ENCODE peak calls at places on chromosomes 5 and 9, in seven cellular contexts. I is SK-N-SH, Q is HepG2, S is HCT116, M is H1, V is K562, L is GM12878. J is an unnamed sample.

GRCh38 chr9:15882328-15882727 is 329.5 kb downstream of the CCDC171 start:
- DNase-seq in V (no peak), I (no peak), S (no peak), M (no peak), Q (no peak), L (no peak), J (no peak)

GRCh38 chr9:127534250-127534649 is 77.8 kb upstream of the STXBP1 start:
- DNase-seq in M (no peak), I (no peak), L (no peak), V (no peak), S (no peak), Q (no peak), J (no peak)

GRCh38 chr9:125513634-125514413 is 193.2 kb downstream of the MAPKAP1 start:
- DNase-seq in I (no peak), V (peak), S (no peak), Q (peak), L (peak), M (no peak), J (peak)

GRCh38 chr9:132595319-132595718 is 12.9 kb downstream of the BARHL1 start:
- DNase-seq in S (no peak), L (no peak), I (no peak), V (no peak), Q (no peak), M (no peak), J (no peak)

GRCh38 chr9:23790341-23791260 is 35.4 kb downstream of the ELAVL2 start:
- DNase-seq in V (no peak), I (no peak), M (no peak), S (no peak), L (no peak), Q (no peak), J (no peak)

GRCh38 chr9:136644593-136645342 is 17.9 kb upstream of the EGFL7 start:
- DNase-seq in M (no peak), L (no peak), I (peak), V (peak), Q (peak), S (peak), J (no peak)

GRCh38 chr9:14315754-14316573 is 2.0 kb upstream of the NFIB start:
- DNase-seq in S (no peak), L (no peak), Q (no peak), M (no peak), V (peak), I (peak), J (no peak)

GRCh38 chr5:82894754-82895153 is 182.4 kb downstream of the TMEM167A start:
- DNase-seq in V (no peak), M (no peak), I (peak), L (no peak), Q (no peak), S (no peak), J (no peak)

GRCh38 chr5:74556631-74557595 is 83.6 kb downstream of the ENC1 start:
- DNase-seq in L (no peak), V (no peak), Q (no peak), I (peak), S (no peak), M (no peak), J (peak)

GRCh38 chr9:124762633-124763032 is 8.5 kb downstream of the NR6A1 start:
- DNase-seq in Q (no peak), I (no peak), L (no peak), S (no peak), M (no peak), V (no peak), J (no peak)

GRCh38 chr9:86282979-86283535 is 719 bp upstream of the ISCA1 start:
- DNase-seq in M (no peak), L (no peak), I (no peak), S (no peak), Q (no peak), V (peak), J (no peak)

GRCh38 chr9:132531187-132531586 is 51.2 kb upstream of the BARHL1 start:
- DNase-seq in V (no peak), L (no peak), M (no peak), S (no peak), I (no peak), Q (no peak), J (no peak)

GRCh38 chr9:106590759-106591505 is 272.0 kb upstream of the ZNF462 start:
- DNase-seq in M (no peak), V (no peak), S (no peak), L (no peak), I (no peak), Q (no peak), J (no peak)

GRCh38 chr9:36486454-36486932 is 86.2 kb upstream of the MELK start:
- DNase-seq in I (no peak), L (no peak), Q (no peak), S (no peak), M (no peak), V (peak), J (peak)

GRCh38 chr9:75106856-75107255 is 18.5 kb downstream of the OSTF1 start:
- DNase-seq in L (no peak), M (no peak), S (no peak), I (no peak), Q (no peak), V (no peak), J (no peak)

GRCh38 chr5:173823721-173824567 is 64.2 kb upstream of the CPEB4 start:
- DNase-seq in I (no peak), Q (peak), S (no peak), V (no peak), L (no peak), M (peak), J (peak)

GRCh38 chr5:167853421-167853820 is 438.0 kb upstream of the WWC1 start:
- DNase-seq in L (no peak), S (no peak), I (no peak), M (no peak), Q (no peak), V (no peak), J (no peak)

GRCh38 chr5:173808079-173808808 is 79.9 kb upstream of the CPEB4 start:
- DNase-seq in Q (no peak), S (no peak), V (peak), I (no peak), L (no peak), M (no peak), J (no peak)

GRCh38 chr9:4297795-4298254 is 2.0 kb downstream of the GLIS3 start:
- DNase-seq in I (peak), L (no peak), V (peak), M (no peak), S (no peak), Q (peak), J (peak)

GRCh38 chr9:97900738-97901565 is 21.3 kb downstream of the TRMO start:
- DNase-seq in Q (peak), S (peak), V (peak), I (peak), M (no peak), L (no peak), J (no peak)

GRCh38 chr5:150642567-150642927 is 2.1 kb downstream of the SYNPO start:
- DNase-seq in V (no peak), L (no peak), S (peak), M (no peak), I (no peak), Q (peak), J (peak)
- TF ChIP-seq JUND in V (no peak), L (no peak), S (no peak), M (no peak), I (peak), Q (no peak), J (no peak)

DNA sequence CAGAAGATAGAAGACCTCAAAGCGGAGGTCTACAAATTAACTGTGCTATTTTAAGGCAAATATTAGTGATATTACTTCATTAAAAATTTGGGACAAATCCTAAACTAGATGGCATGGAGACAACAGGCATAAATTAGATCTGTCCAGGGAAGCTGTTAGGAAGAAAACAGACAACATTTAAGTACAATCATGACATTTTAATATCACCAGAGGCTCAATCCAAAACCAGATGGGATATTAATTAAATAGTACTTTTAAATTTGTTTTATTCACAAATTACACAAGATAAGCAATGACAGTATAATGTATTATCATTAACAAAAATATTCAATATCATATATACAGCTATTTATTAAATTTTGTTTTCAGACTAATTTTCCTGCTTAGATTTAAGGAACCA is 161.1 kb downstream of the AP3B1 start:
- DNase-seq in I (no peak), L (no peak), Q (no peak), M (no peak), S (no peak), V (no peak), J (no peak)
- TF ChIP-seq JUND in I (no peak), L (no peak), Q (no peak), M (no peak), S (no peak), V (no peak), J (no peak)

GRCh38 chr5:96408276-96408777 is 24.7 kb downstream of the PCSK1 start:
- DNase-seq in L (no peak), M (no peak), V (peak), I (no peak), Q (no peak), S (no peak), J (no peak)
- TF ChIP-seq JUND in L (no peak), M (no peak), V (no peak), I (no peak), Q (no peak), S (no peak), J (no peak)

DNA sequence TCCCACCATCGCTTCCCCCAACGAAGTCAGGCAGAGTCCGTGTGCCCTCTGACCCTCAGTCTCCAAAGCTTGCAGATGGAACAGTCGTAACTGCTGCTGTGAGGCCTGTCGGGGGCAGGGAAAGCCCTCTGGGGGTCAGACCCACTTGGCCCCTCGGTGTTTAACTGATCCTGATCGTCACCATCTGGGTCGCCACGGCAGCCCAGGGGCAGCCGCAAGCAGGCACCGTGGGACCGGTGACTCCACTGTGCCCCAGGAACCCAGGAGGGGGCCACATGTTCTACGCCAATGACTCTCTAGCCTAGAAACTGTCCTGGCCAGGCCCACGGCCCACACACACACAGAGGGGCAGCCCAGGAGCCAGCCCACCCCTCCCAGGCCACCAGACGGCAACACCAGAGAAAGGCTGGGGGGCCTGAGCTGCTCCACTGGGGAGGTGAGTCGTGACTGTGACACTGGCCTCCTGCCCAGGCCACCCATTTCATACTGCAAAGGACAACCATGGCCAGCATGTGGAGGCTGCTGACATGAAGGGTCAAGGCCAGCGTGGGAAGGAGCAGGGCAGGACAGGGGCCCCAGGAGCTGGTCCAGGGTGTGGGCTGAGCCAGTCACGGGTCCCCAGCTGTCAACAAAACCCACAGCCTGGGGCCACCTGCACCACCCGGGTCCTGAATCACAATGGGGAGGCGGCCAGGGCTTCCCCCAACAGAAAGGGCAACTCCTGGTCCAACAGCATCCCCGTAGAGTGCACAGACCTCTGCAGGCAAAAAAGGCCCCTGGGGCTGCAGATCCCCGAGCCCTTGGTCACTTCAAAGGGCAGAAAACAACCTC is 20.8 kb downstream of the VAV2 start:
- DNase-seq in Q (no peak), V (no peak), S (no peak), I (peak), M (no peak), L (no peak), J (no peak)
- TF ChIP-seq JUND in Q (no peak), V (no peak), S (no peak), I (no peak), M (no peak), L (no peak), J (no peak)

DNA sequence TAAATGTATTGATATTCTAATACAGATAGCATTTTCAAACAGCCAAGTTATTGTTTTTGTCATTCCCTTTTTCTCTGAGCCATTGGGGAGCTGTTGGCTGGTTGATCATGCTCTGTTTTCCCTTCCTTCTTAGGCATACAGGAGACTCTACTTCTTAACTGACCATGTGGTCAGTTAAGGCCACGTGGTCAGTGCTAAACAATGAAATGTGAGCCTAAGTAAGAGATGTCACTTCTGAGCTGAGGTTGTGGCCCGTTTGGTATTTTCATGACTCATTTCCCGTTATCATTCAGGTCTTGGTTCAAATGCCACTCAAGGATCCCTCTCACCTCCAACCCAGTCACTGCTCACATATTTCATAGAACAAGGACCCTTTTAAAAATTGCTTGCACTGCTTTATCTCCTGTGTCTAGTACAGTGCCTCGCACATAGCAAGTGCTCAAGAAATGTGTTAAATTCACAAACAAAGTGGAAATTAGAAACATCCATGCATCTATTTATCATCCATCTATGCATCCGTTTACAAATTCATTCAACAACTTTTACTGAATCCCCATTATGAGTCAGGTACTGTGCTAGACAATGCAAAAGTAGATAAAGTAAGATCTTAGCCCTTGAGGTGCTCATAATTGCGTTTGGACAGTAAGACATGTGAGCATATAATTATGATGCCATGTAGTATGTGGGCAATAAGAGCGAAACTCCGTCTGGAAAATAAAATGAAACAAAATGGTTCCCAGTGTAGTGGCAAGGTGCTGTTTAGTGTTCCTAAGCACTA is 50.7 kb downstream of the ARRDC3 start:
- DNase-seq in M (no peak), Q (peak), L (no peak), I (no peak), S (peak), V (peak), J (no peak)
- TF ChIP-seq JUND in M (peak), Q (no peak), L (no peak), I (peak), S (peak), V (peak), J (no peak)

GRCh38 chr9:128724744-128725211 is 851 bp upstream of the ZDHHC12 start:
- DNase-seq in M (peak), L (peak), V (peak), S (peak), Q (peak), I (peak), J (peak)
- TF ChIP-seq JUND in M (no peak), L (no peak), V (no peak), S (no peak), Q (no peak), I (no peak), J (no peak)

GRCh38 chr5:39151731-39152130 is 67.6 kb downstream of the FYB1 start:
- DNase-seq in M (no peak), S (no peak), I (no peak), Q (no peak), L (no peak), V (no peak), J (no peak)

GRCh38 chr5:39146831-39147540 is 72.4 kb downstream of the FYB1 start:
- DNase-seq in I (no peak), V (no peak), M (no peak), L (no peak), S (no peak), Q (no peak), J (no peak)

GRCh38 chr5:39149966-39150365 is 69.4 kb downstream of the FYB1 start:
- DNase-seq in Q (no peak), M (no peak), S (no peak), L (no peak), V (no peak), I (no peak), J (no peak)

DNA sequence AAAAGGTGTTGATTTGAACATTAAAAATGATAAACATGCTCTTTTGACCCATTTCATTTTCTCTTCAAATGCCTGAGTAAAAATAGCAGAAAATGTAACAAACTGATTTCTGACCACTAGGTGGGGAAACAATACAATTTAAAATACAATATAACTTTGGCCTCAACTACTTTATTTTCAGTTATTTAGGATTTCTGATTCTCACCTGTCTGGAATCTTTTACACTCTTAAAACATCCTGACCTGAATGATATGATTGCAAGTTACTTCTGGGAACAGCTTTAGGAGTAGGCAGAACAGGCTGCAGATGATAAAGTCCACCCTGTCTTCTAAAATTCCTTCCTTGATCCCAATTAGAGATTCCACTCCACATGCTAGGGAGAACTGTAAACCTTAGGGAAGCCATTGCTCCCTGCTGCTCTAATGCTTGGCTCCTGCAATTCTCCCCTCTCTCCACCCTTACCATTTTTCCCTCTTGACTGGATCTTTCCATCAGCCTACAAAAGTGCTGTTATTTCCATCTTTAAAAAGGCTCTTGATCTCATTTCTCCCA is 70.3 kb downstream of the FYB1 start:
- DNase-seq in I (no peak), V (no peak), M (no peak), S (peak), L (no peak), Q (peak), J (peak)
- TF ChIP-seq JUND in I (no peak), V (no peak), M (no peak), S (no peak), L (no peak), Q (no peak), J (no peak)

DNA sequence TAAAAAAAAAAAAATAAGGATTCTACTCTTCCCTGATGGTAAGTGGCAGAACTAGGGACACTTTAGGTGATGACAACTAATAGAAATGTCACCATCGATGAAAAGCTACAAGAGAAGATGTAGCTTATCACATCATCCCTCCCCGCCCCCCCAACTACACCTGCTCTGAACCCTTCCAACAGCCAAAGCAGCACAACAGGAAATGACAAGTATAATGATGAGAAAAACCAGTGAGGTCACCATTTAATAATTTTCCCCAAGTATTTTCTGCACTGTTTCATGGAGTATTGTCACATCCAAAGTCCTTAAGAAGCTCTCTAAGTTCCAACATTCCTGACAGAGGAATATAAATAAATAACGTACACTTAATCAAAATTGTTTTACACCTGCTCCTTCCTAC is 221.4 kb downstream of the EFNA5 start:
- DNase-seq in M (no peak), Q (no peak), S (no peak), L (no peak), V (no peak), I (no peak), J (no peak)
- TF ChIP-seq JUND in M (no peak), Q (no peak), S (no peak), L (no peak), V (no peak), I (no peak), J (no peak)

GRCh38 chr5:119059740-119060255 is 11.1 kb upstream of the DMXL1 start:
- DNase-seq in I (no peak), L (no peak), M (no peak), Q (no peak), S (no peak), V (peak), J (no peak)

GRCh38 chr5:119058979-119059529 is 11.8 kb upstream of the DMXL1 start:
- DNase-seq in S (no peak), Q (no peak), L (no peak), I (no peak), V (no peak), M (no peak), J (no peak)

GRCh38 chr5:119067338-119067737 is 3.5 kb upstream of the DMXL1 start:
- DNase-seq in V (no peak), Q (no peak), I (no peak), M (no peak), S (no peak), L (no peak), J (no peak)

GRCh38 chr5:119063579-119064379 is 7.1 kb upstream of the DMXL1 start:
- DNase-seq in V (no peak), L (no peak), M (no peak), Q (peak), S (no peak), I (no peak), J (peak)
- TF ChIP-seq JUND in V (no peak), L (no peak), M (no peak), Q (no peak), S (no peak), I (no peak), J (no peak)

GRCh38 chr5:68383888-68384310 is 168.3 kb downstream of the PIK3R1 start:
- DNase-seq in V (no peak), S (no peak), M (no peak), I (no peak), Q (no peak), L (no peak), J (no peak)

GRCh38 chr5:68384936-68385594 is 169.5 kb downstream of the PIK3R1 start:
- DNase-seq in Q (no peak), L (no peak), M (no peak), S (no peak), V (no peak), I (no peak), J (no peak)

GRCh38 chr5:68381060-68381459 is 165.5 kb downstream of the PIK3R1 start:
- DNase-seq in V (no peak), M (no peak), S (no peak), I (no peak), Q (no peak), L (no peak), J (no peak)

GRCh38 chr5:68381909-68382308 is 166.4 kb downstream of the PIK3R1 start:
- DNase-seq in S (no peak), Q (no peak), I (no peak), L (no peak), M (no peak), V (no peak), J (no peak)

GRCh38 chr5:68382640-68383039 is 167.1 kb downstream of the PIK3R1 start:
- DNase-seq in L (no peak), Q (no peak), S (no peak), V (no peak), M (no peak), I (no peak), J (no peak)
- TF ChIP-seq JUND in L (no peak), Q (no peak), S (no peak), V (no peak), M (no peak), I (no peak), J (no peak)

J was measured in T47D.